ENCODE peak calls at places on chromosomes 2 and 18, in nine cellular contexts. One of them, this sample, is unnamed.

GRCh38 chr2:1752751-1753150 is 8.4 kb upstream of the PXDN start:
- DNase-seq in Calu3: no peak
- DNase-seq in GM12865: no peak
- DNase-seq in GM23338: no peak
- DNase-seq in tibial artery: peak
- DNase-seq in heart right ventricle: no peak
- DNase-seq in A549: no peak
- DNase-seq in IMR-90: no peak
- DNase-seq in left ventricle myocardium inferior: no peak
- DNase-seq in this sample: no peak

GRCh38 chr2:238948765-238949641 is 101.1 kb downstream of the TWIST2 start:
- DNase-seq in Calu3: no peak
- DNase-seq in GM12865: no peak
- DNase-seq in GM23338: no peak
- DNase-seq in tibial artery: peak
- DNase-seq in heart right ventricle: no peak
- DNase-seq in A549: no peak
- DNase-seq in IMR-90: peak
- DNase-seq in left ventricle myocardium inferior: no peak
- DNase-seq in this sample: no peak

GRCh38 chr2:152432206-152432653 is 97.3 kb downstream of the FMNL2 start:
- DNase-seq in Calu3: no peak
- DNase-seq in GM12865: no peak
- DNase-seq in GM23338: no peak
- DNase-seq in tibial artery: no peak
- DNase-seq in heart right ventricle: peak
- DNase-seq in A549: peak
- DNase-seq in IMR-90: peak
- DNase-seq in left ventricle myocardium inferior: no peak
- DNase-seq in this sample: no peak

GRCh38 chr18:366466-367053 is 98.7 kb upstream of the THOC1 start:
- DNase-seq in Calu3: no peak
- DNase-seq in GM12865: no peak
- DNase-seq in GM23338: peak
- DNase-seq in tibial artery: no peak
- DNase-seq in heart right ventricle: no peak
- DNase-seq in A549: no peak
- DNase-seq in IMR-90: no peak
- DNase-seq in left ventricle myocardium inferior: no peak
- DNase-seq in this sample: no peak

GRCh38 chr2:216391401-216391800 is 19.1 kb upstream of the MARCHF4 start:
- DNase-seq in Calu3: no peak
- DNase-seq in GM12865: no peak
- DNase-seq in GM23338: no peak
- DNase-seq in tibial artery: no peak
- DNase-seq in heart right ventricle: no peak
- DNase-seq in A549: no peak
- DNase-seq in IMR-90: peak
- DNase-seq in left ventricle myocardium inferior: no peak
- DNase-seq in this sample: no peak

GRCh38 chr2:127704641-127705243 is 3.4 kb downstream of the SFT2D3 start:
- DNase-seq in Calu3: no peak
- DNase-seq in GM12865: no peak
- DNase-seq in GM23338: no peak
- DNase-seq in tibial artery: peak
- DNase-seq in heart right ventricle: no peak
- DNase-seq in A549: no peak
- DNase-seq in IMR-90: no peak
- DNase-seq in left ventricle myocardium inferior: no peak
- DNase-seq in this sample: no peak

GRCh38 chr2:135047295-135047694 is at the start of gene MAP3K19:
- DNase-seq in Calu3: no peak
- DNase-seq in GM12865: no peak
- DNase-seq in GM23338: peak
- DNase-seq in tibial artery: no peak
- DNase-seq in heart right ventricle: no peak
- DNase-seq in A549: no peak
- DNase-seq in IMR-90: no peak
- DNase-seq in left ventricle myocardium inferior: no peak
- DNase-seq in this sample: no peak

GRCh38 chr18:8835556-8835955 is 130.2 kb downstream of the MTCL1 start:
- DNase-seq in Calu3: no peak
- DNase-seq in GM12865: no peak
- DNase-seq in GM23338: no peak
- DNase-seq in tibial artery: no peak
- DNase-seq in heart right ventricle: no peak
- DNase-seq in A549: no peak
- DNase-seq in IMR-90: peak
- DNase-seq in left ventricle myocardium inferior: no peak
- DNase-seq in this sample: no peak

GRCh38 chr18:35513181-35513932 is 15.6 kb upstream of the INO80C start:
- DNase-seq in Calu3: peak
- DNase-seq in GM12865: no peak
- DNase-seq in GM23338: peak
- DNase-seq in tibial artery: peak
- DNase-seq in heart right ventricle: no peak
- DNase-seq in A549: peak
- DNase-seq in IMR-90: peak
- DNase-seq in left ventricle myocardium inferior: peak
- DNase-seq in this sample: no peak

GRCh38 chr2:64212801-64213321 is 68.6 kb upstream of the PELI1 start:
- DNase-seq in Calu3: no peak
- DNase-seq in GM12865: peak
- DNase-seq in GM23338: peak
- DNase-seq in tibial artery: no peak
- DNase-seq in heart right ventricle: no peak
- DNase-seq in A549: no peak
- DNase-seq in IMR-90: peak
- DNase-seq in left ventricle myocardium inferior: no peak
- DNase-seq in this sample: peak

GRCh38 chr18:8301427-8302172 is 307.6 kb upstream of the RAB12 start:
- DNase-seq in Calu3: peak
- DNase-seq in GM12865: no peak
- DNase-seq in GM23338: no peak
- DNase-seq in tibial artery: no peak
- DNase-seq in heart right ventricle: no peak
- DNase-seq in A549: no peak
- DNase-seq in IMR-90: peak
- DNase-seq in left ventricle myocardium inferior: no peak
- DNase-seq in this sample: no peak

GRCh38 chr2:149715005-149715592 is 127.5 kb upstream of the MMADHC start:
- DNase-seq in Calu3: peak
- DNase-seq in GM12865: peak
- DNase-seq in GM23338: peak
- DNase-seq in tibial artery: no peak
- DNase-seq in heart right ventricle: no peak
- DNase-seq in A549: peak
- DNase-seq in IMR-90: peak
- DNase-seq in left ventricle myocardium inferior: no peak
- DNase-seq in this sample: no peak

GRCh38 chr2:230828272-230828961 is 36.3 kb upstream of the ITM2C start:
- DNase-seq in Calu3: peak
- DNase-seq in GM12865: peak
- DNase-seq in GM23338: peak
- DNase-seq in tibial artery: peak
- DNase-seq in heart right ventricle: peak
- DNase-seq in A549: no peak
- DNase-seq in IMR-90: no peak
- DNase-seq in left ventricle myocardium inferior: peak
- DNase-seq in this sample: peak

GRCh38 chr18:55136864-55137263 is 177.6 kb upstream of the CCDC68 start:
- DNase-seq in Calu3: no peak
- DNase-seq in GM12865: no peak
- DNase-seq in GM23338: no peak
- DNase-seq in tibial artery: no peak
- DNase-seq in heart right ventricle: no peak
- DNase-seq in A549: no peak
- DNase-seq in IMR-90: peak
- DNase-seq in left ventricle myocardium inferior: no peak
- DNase-seq in this sample: no peak

GRCh38 chr2:223042704-223043118 is 9.3 kb upstream of the KCNE4 start:
- DNase-seq in Calu3: no peak
- DNase-seq in GM12865: no peak
- DNase-seq in GM23338: no peak
- DNase-seq in tibial artery: no peak
- DNase-seq in heart right ventricle: no peak
- DNase-seq in A549: no peak
- DNase-seq in IMR-90: peak
- DNase-seq in left ventricle myocardium inferior: no peak
- DNase-seq in this sample: no peak

GRCh38 chr18:12032786-12033642 is 51.7 kb downstream of the IMPA2 start:
- DNase-seq in Calu3: no peak
- DNase-seq in GM12865: no peak
- DNase-seq in GM23338: no peak
- DNase-seq in tibial artery: peak
- DNase-seq in heart right ventricle: no peak
- DNase-seq in A549: no peak
- DNase-seq in IMR-90: peak
- DNase-seq in left ventricle myocardium inferior: no peak
- DNase-seq in this sample: no peak

GRCh38 chr2:100813527-100813926 is 6.4 kb upstream of the NPAS2 start:
- DNase-seq in Calu3: no peak
- DNase-seq in GM12865: no peak
- DNase-seq in GM23338: no peak
- DNase-seq in tibial artery: no peak
- DNase-seq in heart right ventricle: no peak
- DNase-seq in A549: no peak
- DNase-seq in IMR-90: peak
- DNase-seq in left ventricle myocardium inferior: no peak
- DNase-seq in this sample: no peak

DNA sequence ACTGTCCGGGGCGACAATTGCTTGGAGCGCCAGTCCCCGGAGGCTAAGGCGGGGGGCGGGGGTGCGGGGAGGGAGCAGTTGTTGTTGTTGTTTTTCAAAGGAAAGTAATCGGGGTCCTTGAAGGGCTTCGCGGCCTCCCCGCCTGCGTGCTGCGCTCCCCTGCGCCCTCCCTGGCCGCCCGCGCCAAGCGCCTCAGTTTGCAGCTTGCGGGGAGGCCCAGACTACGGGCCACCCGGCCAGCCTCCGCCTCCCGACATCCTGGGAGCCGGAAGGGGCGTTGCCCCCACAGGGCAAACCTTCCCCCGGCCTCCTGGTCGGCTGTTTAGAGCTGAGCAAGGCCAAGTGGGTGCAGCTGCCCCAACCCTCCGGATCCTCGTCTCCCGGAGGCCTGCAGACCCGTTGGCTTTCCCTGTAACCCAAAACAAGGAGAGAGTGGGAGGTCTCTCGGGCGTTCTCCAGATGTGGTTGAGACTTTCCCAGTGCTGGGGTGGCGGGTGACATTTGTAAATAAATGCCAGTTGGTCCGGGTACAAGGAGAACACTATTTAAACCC is 3.7 kb upstream of the SIX3 start:
- DNase-seq in Calu3: no peak
- DNase-seq in GM12865: peak
- DNase-seq in GM23338: peak
- DNase-seq in tibial artery: no peak
- DNase-seq in heart right ventricle: no peak
- DNase-seq in A549: peak
- DNase-seq in IMR-90: no peak
- DNase-seq in left ventricle myocardium inferior: no peak
- DNase-seq in this sample: peak
- TF ChIP-seq CTCF in Calu3: no peak
- TF ChIP-seq CTCF in GM12865: no peak
- TF ChIP-seq CTCF in GM23338: peak
- TF ChIP-seq CTCF in tibial artery: no peak
- TF ChIP-seq CTCF in heart right ventricle: no peak
- TF ChIP-seq CTCF in A549: no peak
- TF ChIP-seq CTCF in IMR-90: no peak
- TF ChIP-seq CTCF in left ventricle myocardium inferior: no peak
- TF ChIP-seq CTCF in this sample: no peak

GRCh38 chr2:88172882-88173281 is 2.7 kb downstream of the THNSL2 start:
- DNase-seq in Calu3: no peak
- DNase-seq in GM12865: no peak
- DNase-seq in GM23338: no peak
- DNase-seq in tibial artery: no peak
- DNase-seq in heart right ventricle: no peak
- DNase-seq in A549: no peak
- DNase-seq in IMR-90: no peak
- DNase-seq in left ventricle myocardium inferior: no peak
- DNase-seq in this sample: no peak
- TF ChIP-seq CTCF in Calu3: no peak
- TF ChIP-seq CTCF in GM12865: no peak
- TF ChIP-seq CTCF in GM23338: no peak
- TF ChIP-seq CTCF in tibial artery: no peak
- TF ChIP-seq CTCF in heart right ventricle: no peak
- TF ChIP-seq CTCF in A549: no peak
- TF ChIP-seq CTCF in IMR-90: no peak
- TF ChIP-seq CTCF in left ventricle myocardium inferior: no peak
- TF ChIP-seq CTCF in this sample: no peak

GRCh38 chr18:74329688-74330205 is 14.1 kb downstream of the C18orf63 start:
- DNase-seq in Calu3: no peak
- DNase-seq in GM12865: no peak
- DNase-seq in GM23338: no peak
- DNase-seq in tibial artery: no peak
- DNase-seq in heart right ventricle: no peak
- DNase-seq in A549: no peak
- DNase-seq in IMR-90: no peak
- DNase-seq in left ventricle myocardium inferior: no peak
- DNase-seq in this sample: no peak

GRCh38 chr18:74334242-74334893 is 18.7 kb downstream of the C18orf63 start:
- DNase-seq in Calu3: no peak
- DNase-seq in GM12865: peak
- DNase-seq in GM23338: no peak
- DNase-seq in tibial artery: no peak
- DNase-seq in heart right ventricle: no peak
- DNase-seq in A549: no peak
- DNase-seq in IMR-90: no peak
- DNase-seq in left ventricle myocardium inferior: no peak
- DNase-seq in this sample: no peak

GRCh38 chr18:74328196-74328595 is 12.6 kb downstream of the C18orf63 start:
- DNase-seq in Calu3: no peak
- DNase-seq in GM12865: no peak
- DNase-seq in GM23338: no peak
- DNase-seq in tibial artery: no peak
- DNase-seq in heart right ventricle: no peak
- DNase-seq in A549: no peak
- DNase-seq in IMR-90: no peak
- DNase-seq in left ventricle myocardium inferior: no peak
- DNase-seq in this sample: no peak

GRCh38 chr18:74333091-74333490 is 17.5 kb downstream of the C18orf63 start:
- DNase-seq in Calu3: no peak
- DNase-seq in GM12865: no peak
- DNase-seq in GM23338: no peak
- DNase-seq in tibial artery: no peak
- DNase-seq in heart right ventricle: no peak
- DNase-seq in A549: no peak
- DNase-seq in IMR-90: no peak
- DNase-seq in left ventricle myocardium inferior: no peak
- DNase-seq in this sample: no peak

GRCh38 chr18:74331404-74331803 is 15.8 kb downstream of the C18orf63 start:
- DNase-seq in Calu3: peak
- DNase-seq in GM12865: peak
- DNase-seq in GM23338: peak
- DNase-seq in tibial artery: no peak
- DNase-seq in heart right ventricle: no peak
- DNase-seq in A549: peak
- DNase-seq in IMR-90: peak
- DNase-seq in left ventricle myocardium inferior: no peak
- DNase-seq in this sample: no peak
- TF ChIP-seq CTCF in Calu3: peak
- TF ChIP-seq CTCF in GM12865: peak
- TF ChIP-seq CTCF in GM23338: peak
- TF ChIP-seq CTCF in tibial artery: no peak
- TF ChIP-seq CTCF in heart right ventricle: peak
- TF ChIP-seq CTCF in A549: peak
- TF ChIP-seq CTCF in IMR-90: peak
- TF ChIP-seq CTCF in left ventricle myocardium inferior: peak
- TF ChIP-seq CTCF in this sample: peak

GRCh38 chr2:5734866-5735861 is 43.0 kb downstream of the SOX11 start:
- DNase-seq in Calu3: no peak
- DNase-seq in GM12865: no peak
- DNase-seq in GM23338: no peak
- DNase-seq in tibial artery: no peak
- DNase-seq in heart right ventricle: no peak
- DNase-seq in A549: no peak
- DNase-seq in IMR-90: no peak
- DNase-seq in left ventricle myocardium inferior: no peak
- DNase-seq in this sample: no peak
- TF ChIP-seq CTCF in Calu3: no peak
- TF ChIP-seq CTCF in GM12865: no peak
- TF ChIP-seq CTCF in GM23338: peak
- TF ChIP-seq CTCF in tibial artery: no peak
- TF ChIP-seq CTCF in heart right ventricle: no peak
- TF ChIP-seq CTCF in A549: no peak
- TF ChIP-seq CTCF in IMR-90: no peak
- TF ChIP-seq CTCF in left ventricle myocardium inferior: no peak
- TF ChIP-seq CTCF in this sample: no peak